ENCODE peak calls at places on chromosome 9, in five cellular contexts. M, E, O, H and Y are unnamed samples.

GRCh38 chr9:18543406-18543965 is 69.5 kb downstream of the ADAMTSL1 start:
- DNase-seq in E (peak), O (no peak), H (no peak), M (no peak), Y (no peak)

GRCh38 chr9:133953976-133954709 is 38.0 kb downstream of the VAV2 start:
- DNase-seq in H (no peak), O (no peak), E (no peak), M (no peak), Y (no peak)

GRCh38 chr9:133768371-133768858 is 30.3 kb upstream of the SARDH start:
- DNase-seq in H (peak), O (peak), E (no peak), M (no peak), Y (no peak)

GRCh38 chr9:14531424-14532269 is 161.6 kb downstream of the ZDHHC21 start:
- DNase-seq in E (no peak), M (no peak), O (no peak), H (no peak), Y (no peak)

GRCh38 chr9:108535526-108535925 is 320.3 kb downstream of the ACTL7B start:
- DNase-seq in E (peak), O (no peak), M (no peak), H (no peak), Y (no peak)

GRCh38 chr9:91186311-91187101 is 175.2 kb downstream of the AUH start:
- DNase-seq in H (no peak), O (no peak), M (no peak), E (no peak), Y (peak)

GRCh38 chr9:137109250-137110146 is 5.0 kb downstream of the DPP7 start:
- DNase-seq in H (no peak), M (no peak), O (no peak), E (no peak), Y (no peak)

GRCh38 chr9:90659626-90660364 is 17.2 kb upstream of the DIRAS2 start:
- DNase-seq in H (no peak), M (no peak), O (no peak), E (peak), Y (no peak)

GRCh38 chr9:104090578-104090977 is 3.5 kb upstream of the SMC2 start:
- DNase-seq in E (no peak), M (no peak), O (no peak), H (no peak), Y (no peak)

GRCh38 chr9:133589454-133590227 is 19.5 kb downstream of the FAM163B start:
- DNase-seq in E (no peak), M (no peak), H (no peak), O (no peak), Y (peak)

GRCh38 chr9:28808042-28808441 is 1234.8 kb upstream of the C9orf72 start:
- DNase-seq in H (no peak), O (no peak), E (peak), M (no peak), Y (no peak)

GRCh38 chr9:86983260-86984255 is 36.3 kb upstream of the GAS1 start:
- DNase-seq in M (peak), O (no peak), H (no peak), E (peak), Y (no peak)

GRCh38 chr9:133569891-133570651 is 35.6 kb downstream of the ADAMTSL2 start:
- DNase-seq in E (no peak), O (no peak), M (no peak), H (no peak), Y (no peak)

GRCh38 chr9:135334953-135335460 is 144.6 kb upstream of the PPP1R26 start:
- DNase-seq in M (no peak), E (no peak), O (no peak), H (no peak), Y (no peak)

GRCh38 chr9:106421772-106422171 is 441.2 kb upstream of the ZNF462 start:
- DNase-seq in O (no peak), H (no peak), E (no peak), M (no peak), Y (peak)

GRCh38 chr9:3880851-3881250 is 355.1 kb upstream of the RFX3 start:
- DNase-seq in O (no peak), E (peak), M (no peak), H (no peak), Y (no peak)

GRCh38 chr9:16343249-16344237 is 526.9 kb downstream of the BNC2 start:
- DNase-seq in M (no peak), E (peak), O (no peak), H (no peak), Y (no peak)

GRCh38 chr9:121299125-121299466 is 31.1 kb downstream of the GSN start:
- DNase-seq in H (no peak), E (no peak), O (peak), M (no peak), Y (no peak)

GRCh38 chr9:17462869-17463464 is 115.9 kb upstream of the SH3GL2 start:
- DNase-seq in E (peak), M (no peak), H (no peak), O (no peak), Y (peak)

GRCh38 chr9:69975681-69976080 is 68.0 kb upstream of the MAMDC2 start:
- DNase-seq in E (no peak), M (no peak), O (no peak), H (no peak), Y (no peak)

GRCh38 chr9:88197016-88197415 is 58.7 kb upstream of the SPATA31C2 start:
- DNase-seq in O (no peak), M (no peak), E (peak), H (no peak), Y (no peak)

GRCh38 chr9:27033815-27034403 is 28.4 kb upstream of the LRRC19 start:
- DNase-seq in M (peak), E (peak), H (peak), O (peak), Y (peak)

GRCh38 chr9:69877852-69878507 is 57.4 kb downstream of the CFAP95 start:
- DNase-seq in M (no peak), O (no peak), E (peak), H (no peak), Y (no peak)

GRCh38 chr9:78786794-78787193 is 489.9 kb downstream of the PSAT1 start:
- DNase-seq in H (no peak), O (no peak), M (no peak), E (peak), Y (no peak)

GRCh38 chr9:78782858-78783257 is 485.9 kb downstream of the PSAT1 start:
- DNase-seq in O (no peak), E (no peak), H (no peak), M (no peak), Y (no peak)

GRCh38 chr9:78782234-78782633 is 485.3 kb downstream of the PSAT1 start:
- DNase-seq in H (no peak), E (no peak), M (no peak), O (no peak), Y (no peak)

GRCh38 chr9:78781681-78782080 is 484.8 kb downstream of the PSAT1 start:
- DNase-seq in O (no peak), E (peak), H (no peak), M (no peak), Y (no peak)

DNA sequence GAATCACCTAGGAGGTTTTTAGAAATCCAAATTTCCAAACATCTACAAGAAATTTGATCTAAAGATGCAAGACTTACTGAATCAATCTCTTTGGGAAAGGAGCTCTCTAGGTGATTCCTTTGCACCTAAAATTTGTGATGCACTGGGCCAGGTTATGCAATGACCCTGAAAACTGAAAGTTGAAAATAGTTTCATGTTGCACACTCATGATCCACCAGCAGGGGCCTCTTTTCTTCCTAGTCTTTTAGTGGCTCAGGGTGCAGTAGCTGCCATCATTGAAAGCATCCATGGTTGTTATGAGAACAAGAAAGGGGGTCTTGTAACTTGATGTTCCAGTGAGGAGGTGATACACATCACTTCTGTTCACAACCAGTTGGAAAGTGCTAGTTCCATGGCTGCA is 486.8 kb downstream of the PSAT1 start:
- DNase-seq in M (no peak), H (no peak), O (no peak), E (peak), Y (no peak)
- TF ChIP-seq CTCF in M (no peak), H (peak), O (no peak), E (peak), Y (no peak)

GRCh38 chr9:78958887-78959286 is 612.9 kb upstream of the TLE4 start:
- DNase-seq in M (no peak), E (peak), O (no peak), H (no peak), Y (no peak)
- TF ChIP-seq CTCF in M (no peak), E (peak), O (no peak), H (peak), Y (no peak)

GRCh38 chr9:89310486-89311345 is at the start of gene CKS2:
- DNase-seq in H (peak), O (peak), E (peak), M (peak), Y (peak)
- TF ChIP-seq CTCF in H (peak), O (no peak), E (no peak), M (no peak), Y (no peak)

DNA sequence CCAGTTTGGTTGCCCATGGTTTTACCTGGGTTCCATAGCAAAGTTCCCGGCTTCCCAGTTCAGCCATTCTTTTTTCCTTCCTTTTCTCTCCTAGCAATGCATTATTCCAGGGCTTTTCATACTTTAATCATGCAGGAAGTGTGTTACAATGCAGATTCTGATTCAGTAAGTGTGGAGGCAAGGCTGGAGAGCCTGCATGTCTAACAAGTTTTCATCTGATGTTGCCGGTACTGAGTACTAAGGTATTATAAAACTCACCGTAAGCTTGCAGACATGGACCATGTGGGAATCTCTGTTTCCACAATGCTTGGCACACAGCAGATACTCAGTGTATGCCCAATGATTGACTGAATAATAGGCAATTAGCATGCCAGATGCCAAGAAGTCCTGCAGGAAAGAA is 102.9 kb upstream of the SHB start:
- DNase-seq in E (no peak), O (no peak), M (no peak), H (no peak), Y (no peak)
- TF ChIP-seq CTCF in E (no peak), O (no peak), M (no peak), H (no peak), Y (no peak)